ENCODE peak calls at places on chromosomes 2 and 18, in four cellular contexts. P is astrocyte of the spinal cord, J is bronchial epithelial cell, G is epithelial cell of esophagus. W is an unnamed sample.

GRCh38 chr2:172928754-172929153 is 146.9 kb upstream of the MAP3K20 start:
- DNase-seq in P (peak; percentile 85), J (peak; percentile 20), G (peak; percentile 34), W (peak; percentile 87)

GRCh38 chr2:108594132-108594981 is 60.1 kb downstream of the LIMS1 start:
- DNase-seq in P (peak; percentile 95), J (peak; percentile 94), G (peak; percentile 90), W (peak; percentile 92)

GRCh38 chr2:88669371-88670214 is 21.9 kb upstream of the RPIA start:
- DNase-seq in P (peak; percentile 27), J (peak; percentile 53), G (peak; percentile 68), W (peak; percentile 54)

GRCh38 chr2:84807063-84807485 is 73.8 kb downstream of the TRABD2A start:
- DNase-seq in P (peak; percentile 98), J (peak; percentile 92), G (peak; percentile 81), W (peak; percentile 97)

GRCh38 chr2:238123991-238124470 is 14.4 kb upstream of the KLHL30 start:
- DNase-seq in P (no peak), J (no peak), G (no peak), W (no peak)

GRCh38 chr2:105072039-105072438 is 34.2 kb downstream of the MRPS9 start:
- DNase-seq in P (peak; percentile 18), J (no peak), G (no peak), W (no peak)

GRCh38 chr2:174172802-174173355 is 75.5 kb downstream of the OLA1 start:
- DNase-seq in P (no peak), J (no peak), G (no peak), W (no peak)

GRCh38 chr2:30225131-30225762 is 6.1 kb upstream of the LBH start:
- DNase-seq in P (peak; percentile 65), J (peak; percentile 27), G (no peak), W (peak; percentile 58)

GRCh38 chr2:196113061-196113974 is 44.7 kb upstream of the DNAH7 start:
- DNase-seq in P (peak; percentile 89), J (no peak), G (peak; percentile 26), W (peak; percentile 79)

GRCh38 chr18:47184419-47185050 is 8.4 kb upstream of the IER3IP1 start:
- DNase-seq in P (no peak), J (peak; percentile 64), G (peak; percentile 73), W (peak; percentile 53)

GRCh38 chr18:47964086-47964485 is 33.6 kb upstream of the SMAD2 start:
- DNase-seq in P (no peak), J (no peak), G (peak; percentile 30), W (no peak)

GRCh38 chr18:46338761-46339160 is 234.6 kb downstream of the HAUS1 start:
- DNase-seq in P (no peak), J (no peak), G (no peak), W (no peak)

GRCh38 chr18:13661051-13661778 is 65.1 kb downstream of the FAM210A start:
- DNase-seq in P (no peak), J (no peak), G (no peak), W (no peak)

GRCh38 chr2:162545254-162545653 is 201.3 kb downstream of the GCA start:
- DNase-seq in P (no peak), J (no peak), G (no peak), W (no peak)

GRCh38 chr2:54052825-54053718 is 62.3 kb upstream of the ACYP2 start:
- DNase-seq in P (no peak), J (peak; percentile 52), G (peak; percentile 42), W (peak; percentile 44)
- TF ChIP-seq CTCF in P (peak; percentile 30), J (peak; percentile 20), G (peak; percentile 11), W (peak; percentile 44)

GRCh38 chr2:64085936-64086335 is 58.3 kb downstream of the PELI1 start:
- DNase-seq in P (no peak), J (no peak), G (no peak), W (no peak)

GRCh38 chr2:64092502-64092901 is 51.7 kb downstream of the PELI1 start:
- DNase-seq in P (no peak), J (no peak), G (no peak), W (no peak)

GRCh38 chr2:64081046-64081445 is 61.8 kb upstream of the VPS54 start:
- DNase-seq in P (no peak), J (no peak), G (no peak), W (no peak)

GRCh38 chr2:64090264-64090663 is 54.0 kb downstream of the PELI1 start:
- DNase-seq in P (no peak), J (no peak), G (no peak), W (no peak)

GRCh38 chr2:64086347-64087082 is 57.7 kb downstream of the PELI1 start:
- DNase-seq in P (no peak), J (no peak), G (no peak), W (no peak)
- H3K4me3 ChIP-seq in P (no peak overlapping the region), J (no peak overlapping the region), G (no peak overlapping the region), W (no peak overlapping the region)

GRCh38 chr2:200042944-200043343 is 87.6 kb downstream of the MAIP1 start:
- DNase-seq in P (peak; percentile 37), J (peak; percentile 47), G (no peak), W (peak; percentile 85)

GRCh38 chr2:200039847-200040246 is 84.5 kb downstream of the MAIP1 start:
- DNase-seq in P (peak; percentile 80), J (no peak), G (no peak), W (peak; percentile 95)

GRCh38 chr2:200042102-200042735 is 86.8 kb downstream of the MAIP1 start:
- DNase-seq in P (peak; percentile 72), J (peak; percentile 72), G (peak; percentile 46), W (peak; percentile 66)

GRCh38 chr2:200040251-200040650 is 84.9 kb downstream of the MAIP1 start:
- DNase-seq in P (no peak), J (no peak), G (no peak), W (peak; percentile 27)

GRCh38 chr2:200040831-200041230 is 85.4 kb downstream of the MAIP1 start:
- DNase-seq in P (peak; percentile 10), J (no peak), G (no peak), W (no peak)
- TF ChIP-seq CTCF in P (no peak), J (no peak), G (no peak), W (no peak)

GRCh38 chr2:176999331-176999730 is 213.3 kb upstream of the HNRNPA3 start:
- DNase-seq in P (peak; percentile 62), J (no peak), G (no peak), W (peak; percentile 98)
- H3K4me3 ChIP-seq in P (no peak overlapping the region), J (no peak overlapping the region), G (no peak overlapping the region), W (no peak overlapping the region)

GRCh38 chr2:65116645-65117044 is 13.3 kb downstream of the RAB1A start:
- DNase-seq in P (no peak), J (no peak), G (no peak), W (no peak)
- TF ChIP-seq CTCF in P (no peak), J (no peak), G (no peak), W (no peak)

GRCh38 chr2:7169631-7170030 is 252.4 kb downstream of the RNF144A start:
- DNase-seq in P (no peak), J (no peak), G (no peak), W (no peak)
- H3K4me3 ChIP-seq in P (no peak overlapping the region), J (no peak overlapping the region), G (no peak overlapping the region), W (no peak overlapping the region)

DNA sequence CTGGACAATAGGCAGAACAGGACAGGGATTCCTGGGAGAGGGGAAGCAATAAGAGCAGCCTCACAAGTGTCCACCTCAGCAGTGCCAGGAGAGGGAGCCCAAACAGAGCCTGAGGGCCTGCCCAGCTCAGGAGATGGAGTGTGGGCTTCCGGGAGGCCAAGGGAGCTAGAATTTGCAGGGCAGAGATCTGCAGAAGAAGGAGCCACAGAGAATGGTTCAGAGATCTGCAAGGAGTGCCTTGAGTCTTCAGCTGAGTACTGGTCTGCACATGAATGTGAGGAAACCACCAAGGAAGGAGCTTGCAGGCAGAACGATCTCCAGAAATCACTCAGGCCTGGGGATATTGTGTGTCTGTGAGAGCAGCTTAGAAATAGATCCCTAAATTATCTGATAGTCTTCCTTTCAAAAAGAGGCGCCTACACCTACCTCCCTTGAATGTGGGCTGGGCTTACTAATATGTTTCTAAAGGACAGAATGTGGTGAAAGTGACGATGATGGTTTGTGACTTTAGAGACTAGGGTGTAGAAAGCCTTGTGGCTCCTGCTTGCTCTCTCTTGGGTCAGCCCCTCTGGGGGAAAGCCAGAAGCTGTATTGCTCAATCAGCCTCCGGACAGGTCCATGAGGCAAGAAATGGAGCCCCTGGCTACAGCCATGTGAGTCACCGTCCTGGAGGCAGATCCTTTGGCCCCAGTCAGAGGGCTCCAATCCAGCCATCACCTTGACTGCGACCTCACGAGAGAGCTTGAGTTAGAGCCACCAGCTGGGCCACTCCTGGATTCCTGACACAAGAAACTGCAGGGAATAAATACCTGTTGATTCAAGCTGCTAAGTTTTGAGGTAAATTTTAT is 7.6 kb upstream of the LPIN1 start:
- DNase-seq in P (peak; percentile 72), J (no peak), G (peak; percentile 34), W (peak; percentile 92)
- TF ChIP-seq CTCF in P (peak; percentile 75), J (peak; percentile 51), G (peak; percentile 35), W (peak; percentile 64)

GRCh38 chr18:34224423-34225217 is at the start of gene NOL4:
- DNase-seq in P (peak; percentile 60), J (peak; percentile 34), G (peak; percentile 58), W (no peak)

GRCh38 chr18:34223164-34223892 is 1.4 kb downstream of the NOL4 start:
- DNase-seq in P (peak; percentile 9), J (no peak), G (peak; percentile 1), W (no peak)

GRCh38 chr18:34223893-34224422 is 755 bp downstream of the NOL4 start:
- DNase-seq in P (peak; percentile 5), J (no peak), G (no peak), W (no peak)

GRCh38 chr18:34222025-34222395 is 2.7 kb downstream of the NOL4 start:
- DNase-seq in P (peak; percentile 3), J (no peak), G (no peak), W (no peak)

GRCh38 chr18:34222396-34223163 is 2.1 kb downstream of the NOL4 start:
- DNase-seq in P (peak; percentile 9), J (peak; percentile 10), G (peak; percentile 25), W (peak; percentile 10)
- H3K4me3 ChIP-seq in P (peak overlapping the region; percentile 50), J (peak overlapping the region; percentile 1), G (peak overlapping the region; percentile 18), W (peak overlapping the region; percentile 6)

GRCh38 chr18:902179-902718 is 2.4 kb upstream of the ADCYAP1 start:
- DNase-seq in P (no peak), J (no peak), G (no peak), W (peak; percentile 20)
- TF ChIP-seq CTCF in P (peak; percentile 20), J (no peak), G (no peak), W (peak; percentile 31)

DNA sequence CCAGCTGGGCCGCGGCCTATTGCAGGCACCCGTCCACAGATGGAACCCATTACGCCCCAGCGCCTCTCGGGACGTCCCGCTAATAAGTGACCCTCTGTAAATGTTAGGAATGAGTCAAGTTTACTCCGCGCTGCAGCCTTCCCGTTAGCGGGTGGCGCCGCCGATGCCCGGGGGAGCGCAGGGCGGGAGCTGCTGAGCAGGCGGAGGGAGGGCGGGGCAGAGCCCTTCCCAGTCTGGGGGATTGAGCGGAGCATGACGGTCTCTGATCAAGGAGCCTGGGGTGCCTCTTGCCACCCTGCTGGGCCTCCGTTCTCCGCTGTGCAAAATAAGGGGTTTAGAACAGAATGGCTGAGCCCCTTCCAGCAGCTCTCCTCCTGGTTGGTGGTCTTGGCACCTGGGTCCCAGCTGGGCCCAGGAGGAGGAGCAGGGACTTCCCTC is 10.5 kb downstream of the CROCC2 start:
- DNase-seq in P (peak; percentile 90), J (no peak), G (peak; percentile 13), W (peak; percentile 91)
- H3K4me3 ChIP-seq in P (no peak overlapping the region), J (no peak overlapping the region), G (no peak overlapping the region), W (no peak overlapping the region)